ENCODE peak calls at places on chromosomes 4 and X, in four cellular contexts. One of them, this sample, is unnamed.

GRCh38 chr4:38106886-38107514 is 146.8 kb downstream of the PTTG2 start:
- DNase-seq in tibial nerve: no peak
- DNase-seq in lower leg skin: no peak
- DNase-seq in A549: no peak
- DNase-seq in this sample: no peak

GRCh38 chrX:130109429-130110378 is 593 bp downstream of the ELF4 start:
- DNase-seq in tibial nerve: no peak
- DNase-seq in lower leg skin: no peak
- DNase-seq in A549: no peak
- DNase-seq in this sample: no peak

GRCh38 chrX:75038925-75039324 is 113.7 kb upstream of the NEXMIF start:
- DNase-seq in tibial nerve: no peak
- DNase-seq in lower leg skin: no peak
- DNase-seq in A549: no peak
- DNase-seq in this sample: no peak

GRCh38 chrX:67544871-67545771 is 1.3 kb downstream of the AR start:
- DNase-seq in tibial nerve: no peak
- DNase-seq in lower leg skin: no peak
- DNase-seq in A549: no peak
- DNase-seq in this sample: no peak

GRCh38 chr4:133157460-133158160 is 8.5 kb downstream of the PCDH10 start:
- DNase-seq in tibial nerve: no peak
- DNase-seq in lower leg skin: no peak
- DNase-seq in A549: no peak
- DNase-seq in this sample: no peak

GRCh38 chrX:150966235-150966634 is 16.9 kb upstream of the HMGB3 start:
- DNase-seq in tibial nerve: no peak
- DNase-seq in lower leg skin: no peak
- DNase-seq in A549: no peak
- DNase-seq in this sample: no peak

GRCh38 chr4:47930971-47931804 is 16.8 kb upstream of the NFXL1 start:
- DNase-seq in tibial nerve: no peak
- DNase-seq in lower leg skin: no peak
- DNase-seq in A549: no peak
- DNase-seq in this sample: no peak

GRCh38 chr4:137599766-137600165 is 67.5 kb upstream of the PCDH18 start:
- DNase-seq in tibial nerve: no peak
- DNase-seq in lower leg skin: no peak
- DNase-seq in A549: no peak
- DNase-seq in this sample: no peak

GRCh38 chr4:142984871-142985585 is 138.9 kb upstream of the INPP4B start:
- DNase-seq in tibial nerve: no peak
- DNase-seq in lower leg skin: no peak
- DNase-seq in A549: peak
- DNase-seq in this sample: no peak

GRCh38 chrX:43836435-43837184 is 45.6 kb downstream of the MAOB start:
- DNase-seq in tibial nerve: no peak
- DNase-seq in lower leg skin: no peak
- DNase-seq in A549: peak
- DNase-seq in this sample: no peak

GRCh38 chrX:32987139-32987538 is 224.2 kb downstream of the DMD start:
- DNase-seq in tibial nerve: no peak
- DNase-seq in lower leg skin: no peak
- DNase-seq in A549: no peak
- DNase-seq in this sample: no peak

GRCh38 chr4:38902695-38903094 is 35.1 kb downstream of the FAM114A1 start:
- DNase-seq in tibial nerve: no peak
- DNase-seq in lower leg skin: no peak
- DNase-seq in A549: peak
- DNase-seq in this sample: no peak

GRCh38 chrX:50704987-50705386 is 109.0 kb downstream of the SHROOM4 start:
- DNase-seq in tibial nerve: no peak
- DNase-seq in lower leg skin: no peak
- DNase-seq in A549: no peak
- DNase-seq in this sample: no peak

GRCh38 chr4:100736651-100737450 is 219.0 kb upstream of the EMCN start:
- DNase-seq in tibial nerve: peak
- DNase-seq in lower leg skin: peak
- DNase-seq in A549: no peak
- DNase-seq in this sample: no peak

GRCh38 chrX:21960569-21960968 is 20.1 kb downstream of the SMS start:
- DNase-seq in tibial nerve: no peak
- DNase-seq in lower leg skin: no peak
- DNase-seq in A549: no peak
- DNase-seq in this sample: no peak

GRCh38 chr4:126701756-126702155 is 931.0 kb upstream of the INTU start:
- DNase-seq in tibial nerve: no peak
- DNase-seq in lower leg skin: no peak
- DNase-seq in A549: no peak
- DNase-seq in this sample: no peak

GRCh38 chrX:68829594-68830485 is 1.0 kb downstream of the EFNB1 start:
- DNase-seq in tibial nerve: no peak
- DNase-seq in lower leg skin: no peak
- DNase-seq in A549: peak
- DNase-seq in this sample: peak

GRCh38 chrX:97563531-97564133 is 679.9 kb downstream of the RPA4 start:
- DNase-seq in tibial nerve: peak
- DNase-seq in lower leg skin: peak
- DNase-seq in A549: no peak
- DNase-seq in this sample: no peak

GRCh38 chr4:149306537-149306936 is 509.1 kb downstream of the IQCM start:
- DNase-seq in tibial nerve: no peak
- DNase-seq in lower leg skin: no peak
- DNase-seq in A549: no peak
- DNase-seq in this sample: no peak

GRCh38 chr4:12244949-12245348 is 816.3 kb upstream of the HS3ST1 start:
- DNase-seq in tibial nerve: no peak
- DNase-seq in lower leg skin: no peak
- DNase-seq in A549: no peak
- DNase-seq in this sample: no peak

GRCh38 chrX:17374619-17375360 is at the start of gene NHS:
- DNase-seq in tibial nerve: peak
- DNase-seq in lower leg skin: peak
- DNase-seq in A549: peak
- DNase-seq in this sample: no peak

GRCh38 chr4:18844726-18845125 is 823.2 kb upstream of the LCORL start:
- DNase-seq in tibial nerve: no peak
- DNase-seq in lower leg skin: no peak
- DNase-seq in A549: no peak
- DNase-seq in this sample: no peak

GRCh38 chr4:141684785-141685184 is 48.4 kb downstream of the IL15 start:
- DNase-seq in tibial nerve: no peak
- DNase-seq in lower leg skin: no peak
- DNase-seq in A549: no peak
- DNase-seq in this sample: no peak

GRCh38 chr4:164952551-164952950 is 24.9 kb downstream of the TRIM61 start:
- DNase-seq in tibial nerve: no peak
- DNase-seq in lower leg skin: no peak
- DNase-seq in A549: no peak
- DNase-seq in this sample: no peak

GRCh38 chr4:164959896-164960295 is 17.6 kb downstream of the TRIM61 start:
- DNase-seq in tibial nerve: no peak
- DNase-seq in lower leg skin: no peak
- DNase-seq in A549: no peak
- DNase-seq in this sample: no peak

GRCh38 chr4:164955107-164955805 is 22.2 kb downstream of the TRIM61 start:
- DNase-seq in tibial nerve: no peak
- DNase-seq in lower leg skin: no peak
- DNase-seq in A549: no peak
- DNase-seq in this sample: no peak

GRCh38 chr4:164956766-164957643 is 20.5 kb downstream of the TRIM61 start:
- DNase-seq in tibial nerve: peak
- DNase-seq in lower leg skin: peak
- DNase-seq in A549: peak
- DNase-seq in this sample: peak
- TF ChIP-seq POLR2A in tibial nerve: peak
- TF ChIP-seq POLR2A in lower leg skin: no peak
- TF ChIP-seq POLR2A in A549: peak
- TF ChIP-seq POLR2A in this sample: no peak

GRCh38 chrX:153780678-153781427 is at the start of gene SRPK3:
- DNase-seq in tibial nerve: no peak
- DNase-seq in lower leg skin: no peak
- DNase-seq in A549: no peak
- DNase-seq in this sample: no peak

GRCh38 chrX:153778684-153779101 is 2.1 kb upstream of the SRPK3 start:
- DNase-seq in tibial nerve: no peak
- DNase-seq in lower leg skin: no peak
- DNase-seq in A549: no peak
- DNase-seq in this sample: no peak

GRCh38 chrX:153781428-153782047 is 697 bp downstream of the SRPK3 start:
- DNase-seq in tibial nerve: no peak
- DNase-seq in lower leg skin: no peak
- DNase-seq in A549: no peak
- DNase-seq in this sample: no peak

GRCh38 chrX:153778151-153778551 is 2.7 kb upstream of the SRPK3 start:
- DNase-seq in tibial nerve: no peak
- DNase-seq in lower leg skin: no peak
- DNase-seq in A549: no peak
- DNase-seq in this sample: no peak

GRCh38 chrX:153779891-153780677 is 757 bp upstream of the SRPK3 start:
- DNase-seq in tibial nerve: no peak
- DNase-seq in lower leg skin: no peak
- DNase-seq in A549: no peak
- DNase-seq in this sample: no peak
- TF ChIP-seq POLR2A in tibial nerve: no peak
- TF ChIP-seq POLR2A in lower leg skin: no peak
- TF ChIP-seq POLR2A in A549: no peak
- TF ChIP-seq POLR2A in this sample: no peak

DNA sequence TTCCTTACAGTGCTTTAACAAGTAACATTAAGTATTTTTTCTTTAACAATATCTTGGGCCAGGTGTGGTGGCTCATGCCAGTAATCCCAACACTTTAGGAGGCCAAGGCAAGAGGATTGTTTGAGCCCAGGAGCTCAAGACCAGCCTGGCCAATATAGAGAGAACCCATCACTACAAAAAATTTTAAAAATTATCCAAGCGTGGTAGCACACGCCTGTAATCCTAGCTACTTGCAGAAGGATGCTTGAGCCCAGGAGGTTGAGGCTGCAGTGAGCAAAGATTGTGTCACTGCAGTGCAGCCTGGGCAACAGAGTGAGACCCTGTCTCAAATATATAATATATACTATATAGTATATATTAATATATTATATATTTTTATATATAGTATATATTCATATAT is 162.2 kb downstream of the ZNF674 start:
- DNase-seq in tibial nerve: no peak
- DNase-seq in lower leg skin: no peak
- DNase-seq in A549: no peak
- DNase-seq in this sample: no peak
- TF ChIP-seq POLR2A in tibial nerve: no peak
- TF ChIP-seq POLR2A in lower leg skin: no peak
- TF ChIP-seq POLR2A in A549: no peak
- TF ChIP-seq POLR2A in this sample: no peak

GRCh38 chrX:136210806-136211205 is 40.4 kb downstream of the MAP7D3 start:
- DNase-seq in tibial nerve: no peak
- DNase-seq in lower leg skin: no peak
- DNase-seq in A549: no peak
- DNase-seq in this sample: peak

GRCh38 chrX:136212557-136213111 is 38.6 kb downstream of the MAP7D3 start:
- DNase-seq in tibial nerve: no peak
- DNase-seq in lower leg skin: no peak
- DNase-seq in A549: no peak
- DNase-seq in this sample: no peak

GRCh38 chrX:136210243-136210642 is 41.0 kb downstream of the MAP7D3 start:
- DNase-seq in tibial nerve: no peak
- DNase-seq in lower leg skin: no peak
- DNase-seq in A549: no peak
- DNase-seq in this sample: no peak

GRCh38 chrX:136209751-136210150 is 41.4 kb downstream of the MAP7D3 start:
- DNase-seq in tibial nerve: no peak
- DNase-seq in lower leg skin: no peak
- DNase-seq in A549: no peak
- DNase-seq in this sample: no peak

GRCh38 chrX:136211766-136212556 is 39.2 kb downstream of the MAP7D3 start:
- DNase-seq in tibial nerve: no peak
- DNase-seq in lower leg skin: no peak
- DNase-seq in A549: no peak
- DNase-seq in this sample: no peak
- TF ChIP-seq POLR2A in tibial nerve: no peak
- TF ChIP-seq POLR2A in lower leg skin: no peak
- TF ChIP-seq POLR2A in A549: no peak
- TF ChIP-seq POLR2A in this sample: no peak

GRCh38 chrX:48576108-48576507 is 1.8 kb downstream of the RBM3 start:
- DNase-seq in tibial nerve: no peak
- DNase-seq in lower leg skin: no peak
- DNase-seq in A549: no peak
- DNase-seq in this sample: no peak

GRCh38 chrX:48575642-48576041 is 1.4 kb downstream of the RBM3 start:
- DNase-seq in tibial nerve: no peak
- DNase-seq in lower leg skin: no peak
- DNase-seq in A549: no peak
- DNase-seq in this sample: no peak

GRCh38 chrX:48579259-48579658 is 5.0 kb downstream of the RBM3 start:
- DNase-seq in tibial nerve: no peak
- DNase-seq in lower leg skin: no peak
- DNase-seq in A549: no peak
- DNase-seq in this sample: no peak

GRCh38 chrX:48580662-48581061 is 6.4 kb downstream of the RBM3 start:
- DNase-seq in tibial nerve: no peak
- DNase-seq in lower leg skin: no peak
- DNase-seq in A549: no peak
- DNase-seq in this sample: no peak

DNA sequence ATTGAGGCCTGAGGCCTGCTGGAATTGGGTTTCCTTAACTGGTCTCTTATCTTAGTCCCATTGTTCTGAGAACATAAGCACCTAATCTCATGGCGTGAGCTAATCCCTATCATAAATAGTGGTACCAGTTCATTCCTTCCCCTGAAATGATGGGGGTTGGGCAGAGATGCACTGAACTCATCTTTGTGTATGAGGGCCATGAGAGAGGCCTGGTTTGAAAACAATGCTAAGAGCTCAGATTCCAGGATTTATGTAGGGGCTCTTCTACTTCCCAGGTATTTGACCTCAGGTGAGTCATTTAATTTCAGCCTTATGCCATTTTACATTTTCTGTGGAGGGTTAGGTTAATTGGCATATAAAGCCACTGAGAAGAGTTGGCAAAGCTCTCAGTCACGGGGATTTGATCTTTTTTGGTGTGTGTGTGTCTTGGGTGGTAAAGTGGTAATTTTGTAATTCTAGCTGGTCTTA is 4.4 kb downstream of the RBM3 start:
- DNase-seq in tibial nerve: no peak
- DNase-seq in lower leg skin: no peak
- DNase-seq in A549: no peak
- DNase-seq in this sample: no peak
- TF ChIP-seq POLR2A in tibial nerve: no peak
- TF ChIP-seq POLR2A in lower leg skin: no peak
- TF ChIP-seq POLR2A in A549: no peak
- TF ChIP-seq POLR2A in this sample: no peak

GRCh38 chr4:123398151-123398802 is 1.7 kb downstream of the SPRY1 start:
- DNase-seq in tibial nerve: peak
- DNase-seq in lower leg skin: no peak
- DNase-seq in A549: peak
- DNase-seq in this sample: peak
- TF ChIP-seq POLR2A in tibial nerve: no peak
- TF ChIP-seq POLR2A in lower leg skin: no peak
- TF ChIP-seq POLR2A in A549: no peak
- TF ChIP-seq POLR2A in this sample: no peak